ENCODE peak calls at places on chromosomes 4 and X, in seven cellular contexts. One of them, this sample, is unnamed.

GRCh38 chr4:150289198-150289597 is 211.0 kb downstream of the DCLK2 start:
- DNase-seq in endodermal cell: no peak
- DNase-seq in esophagus muscularis mucosa: no peak
- DNase-seq in heart right ventricle: no peak
- DNase-seq in ovary: no peak
- DNase-seq in lower lobe of right lung: no peak
- DNase-seq in esophagus squamous epithelium: no peak
- DNase-seq in this sample: no peak

GRCh38 chrX:69179380-69179911 is 14.2 kb upstream of the PJA1 start:
- DNase-seq in ovary: peak; percentile 43
- DNase-seq in heart right ventricle: no peak
- DNase-seq in lower lobe of right lung: no peak
- DNase-seq in esophagus squamous epithelium: no peak
- DNase-seq in esophagus muscularis mucosa: peak; percentile 24
- DNase-seq in endodermal cell: peak; percentile 70
- DNase-seq in this sample: peak; percentile 3

GRCh38 chr4:115575851-115576250 is 462.4 kb upstream of the NDST4 start:
- DNase-seq in endodermal cell: no peak
- DNase-seq in heart right ventricle: no peak
- DNase-seq in ovary: no peak
- DNase-seq in esophagus squamous epithelium: no peak
- DNase-seq in lower lobe of right lung: no peak
- DNase-seq in esophagus muscularis mucosa: no peak
- DNase-seq in this sample: no peak

GRCh38 chr4:92305878-92306520 is 2.2 kb downstream of the GRID2 start:
- DNase-seq in heart right ventricle: no peak
- DNase-seq in endodermal cell: peak; percentile 71
- DNase-seq in esophagus squamous epithelium: no peak
- DNase-seq in lower lobe of right lung: no peak
- DNase-seq in esophagus muscularis mucosa: no peak
- DNase-seq in ovary: no peak
- DNase-seq in this sample: no peak

GRCh38 chr4:13985824-13986223 is 358.3 kb upstream of the BOD1L1 start:
- DNase-seq in esophagus muscularis mucosa: no peak
- DNase-seq in ovary: no peak
- DNase-seq in heart right ventricle: no peak
- DNase-seq in lower lobe of right lung: no peak
- DNase-seq in endodermal cell: no peak
- DNase-seq in esophagus squamous epithelium: no peak
- DNase-seq in this sample: no peak

GRCh38 chrX:2989565-2989964 is 16.8 kb upstream of the ARSH start:
- DNase-seq in heart right ventricle: no peak
- DNase-seq in lower lobe of right lung: no peak
- DNase-seq in esophagus muscularis mucosa: no peak
- DNase-seq in esophagus squamous epithelium: no peak
- DNase-seq in ovary: no peak
- DNase-seq in endodermal cell: no peak
- DNase-seq in this sample: no peak

GRCh38 chrX:9476810-9477575 is 12.1 kb downstream of the TBL1X start:
- DNase-seq in esophagus squamous epithelium: no peak
- DNase-seq in ovary: no peak
- DNase-seq in heart right ventricle: no peak
- DNase-seq in endodermal cell: no peak
- DNase-seq in lower lobe of right lung: no peak
- DNase-seq in esophagus muscularis mucosa: no peak
- DNase-seq in this sample: no peak

GRCh38 chrX:989959-990510 is 222.4 kb downstream of the CRLF2 start:
- DNase-seq in esophagus muscularis mucosa: no peak
- DNase-seq in endodermal cell: peak; percentile 91
- DNase-seq in esophagus squamous epithelium: peak; percentile 77
- DNase-seq in ovary: peak; percentile 87
- DNase-seq in lower lobe of right lung: no peak
- DNase-seq in heart right ventricle: peak; percentile 78
- DNase-seq in this sample: peak; percentile 69

GRCh38 chr4:188918787-188919186 is 779.5 kb downstream of the TRIML1 start:
- DNase-seq in endodermal cell: no peak
- DNase-seq in lower lobe of right lung: no peak
- DNase-seq in esophagus squamous epithelium: no peak
- DNase-seq in ovary: no peak
- DNase-seq in heart right ventricle: no peak
- DNase-seq in esophagus muscularis mucosa: no peak
- DNase-seq in this sample: no peak

GRCh38 chr4:10108818-10109783 is 7.5 kb downstream of the WDR1 start:
- DNase-seq in lower lobe of right lung: no peak
- DNase-seq in ovary: peak; percentile 19
- DNase-seq in heart right ventricle: no peak
- DNase-seq in esophagus muscularis mucosa: no peak
- DNase-seq in endodermal cell: no peak
- DNase-seq in esophagus squamous epithelium: no peak
- DNase-seq in this sample: no peak

GRCh38 chr4:92304073-92304472 is 307 bp downstream of the GRID2 start:
- DNase-seq in heart right ventricle: no peak
- DNase-seq in esophagus squamous epithelium: no peak
- DNase-seq in lower lobe of right lung: no peak
- DNase-seq in endodermal cell: no peak
- DNase-seq in esophagus muscularis mucosa: no peak
- DNase-seq in ovary: no peak
- DNase-seq in this sample: no peak

GRCh38 chrX:57178605-57179004 is 41.4 kb upstream of the SPIN2A start:
- DNase-seq in esophagus squamous epithelium: no peak
- DNase-seq in lower lobe of right lung: no peak
- DNase-seq in esophagus muscularis mucosa: no peak
- DNase-seq in endodermal cell: no peak
- DNase-seq in heart right ventricle: no peak
- DNase-seq in ovary: no peak
- DNase-seq in this sample: no peak

GRCh38 chr4:110106946-110107325 is 91.5 kb downstream of the ELOVL6 start:
- DNase-seq in esophagus muscularis mucosa: no peak
- DNase-seq in esophagus squamous epithelium: no peak
- DNase-seq in lower lobe of right lung: no peak
- DNase-seq in ovary: no peak
- DNase-seq in endodermal cell: no peak
- DNase-seq in heart right ventricle: no peak
- DNase-seq in this sample: peak; percentile 61

GRCh38 chr4:78650106-78651021 is 98.8 kb downstream of the ANXA3 start:
- DNase-seq in endodermal cell: no peak
- DNase-seq in heart right ventricle: no peak
- DNase-seq in ovary: no peak
- DNase-seq in lower lobe of right lung: no peak
- DNase-seq in esophagus muscularis mucosa: no peak
- DNase-seq in esophagus squamous epithelium: no peak
- DNase-seq in this sample: peak; percentile 91

GRCh38 chr4:147479817-147480216 is 1.1 kb upstream of the EDNRA start:
- DNase-seq in esophagus squamous epithelium: no peak
- DNase-seq in endodermal cell: no peak
- DNase-seq in heart right ventricle: peak; percentile 58
- DNase-seq in esophagus muscularis mucosa: no peak
- DNase-seq in lower lobe of right lung: no peak
- DNase-seq in ovary: peak; percentile 40
- DNase-seq in this sample: peak; percentile 73

GRCh38 chrX:69158166-69159040 is 6.8 kb downstream of the PJA1 start:
- DNase-seq in endodermal cell: peak; percentile 73
- DNase-seq in ovary: peak; percentile 60
- DNase-seq in heart right ventricle: peak; percentile 73
- DNase-seq in esophagus squamous epithelium: no peak
- DNase-seq in esophagus muscularis mucosa: peak; percentile 82
- DNase-seq in lower lobe of right lung: no peak
- DNase-seq in this sample: peak; percentile 35

GRCh38 chrX:105635794-105636193 is 186.5 kb upstream of the NRK start:
- DNase-seq in ovary: no peak
- DNase-seq in esophagus muscularis mucosa: no peak
- DNase-seq in lower lobe of right lung: no peak
- DNase-seq in endodermal cell: no peak
- DNase-seq in heart right ventricle: no peak
- DNase-seq in esophagus squamous epithelium: no peak
- DNase-seq in this sample: no peak

GRCh38 chr4:13244342-13244905 is 239.7 kb downstream of the RAB28 start:
- DNase-seq in esophagus squamous epithelium: no peak
- DNase-seq in esophagus muscularis mucosa: no peak
- DNase-seq in heart right ventricle: no peak
- DNase-seq in endodermal cell: no peak
- DNase-seq in lower lobe of right lung: no peak
- DNase-seq in ovary: no peak
- DNase-seq in this sample: no peak

GRCh38 chrX:13774696-13775095 is 40.1 kb downstream of the OFD1 start:
- DNase-seq in lower lobe of right lung: no peak
- DNase-seq in ovary: no peak
- DNase-seq in esophagus muscularis mucosa: no peak
- DNase-seq in endodermal cell: no peak
- DNase-seq in esophagus squamous epithelium: no peak
- DNase-seq in heart right ventricle: no peak
- DNase-seq in this sample: no peak

GRCh38 chr4:7595883-7596535 is 161.3 kb upstream of the PSAPL1 start:
- DNase-seq in esophagus squamous epithelium: no peak
- DNase-seq in lower lobe of right lung: no peak
- DNase-seq in ovary: no peak
- DNase-seq in heart right ventricle: peak; percentile 48
- DNase-seq in esophagus muscularis mucosa: no peak
- DNase-seq in endodermal cell: peak; percentile 60
- DNase-seq in this sample: no peak

GRCh38 chr4:7597281-7597680 is 162.6 kb upstream of the PSAPL1 start:
- DNase-seq in ovary: no peak
- DNase-seq in esophagus squamous epithelium: no peak
- DNase-seq in heart right ventricle: no peak
- DNase-seq in lower lobe of right lung: no peak
- DNase-seq in endodermal cell: no peak
- DNase-seq in esophagus muscularis mucosa: no peak
- DNase-seq in this sample: no peak

GRCh38 chr4:7591409-7592063 is 156.8 kb upstream of the PSAPL1 start:
- DNase-seq in lower lobe of right lung: no peak
- DNase-seq in esophagus squamous epithelium: no peak
- DNase-seq in esophagus muscularis mucosa: no peak
- DNase-seq in endodermal cell: no peak
- DNase-seq in heart right ventricle: no peak
- DNase-seq in ovary: no peak
- DNase-seq in this sample: no peak

GRCh38 chr4:7590205-7590604 is 155.5 kb upstream of the PSAPL1 start:
- DNase-seq in ovary: no peak
- DNase-seq in endodermal cell: no peak
- DNase-seq in heart right ventricle: no peak
- DNase-seq in esophagus squamous epithelium: no peak
- DNase-seq in esophagus muscularis mucosa: no peak
- DNase-seq in lower lobe of right lung: no peak
- DNase-seq in this sample: no peak

GRCh38 chr4:7594013-7594412 is 159.3 kb upstream of the PSAPL1 start:
- DNase-seq in esophagus muscularis mucosa: no peak
- DNase-seq in esophagus squamous epithelium: no peak
- DNase-seq in lower lobe of right lung: no peak
- DNase-seq in ovary: no peak
- DNase-seq in endodermal cell: peak; percentile 64
- DNase-seq in heart right ventricle: no peak
- DNase-seq in this sample: no peak
- TF ChIP-seq CTCF in esophagus muscularis mucosa: no peak
- TF ChIP-seq CTCF in esophagus squamous epithelium: no peak
- TF ChIP-seq CTCF in lower lobe of right lung: no peak
- TF ChIP-seq CTCF in ovary: no peak
- TF ChIP-seq CTCF in endodermal cell: peak; percentile 65
- TF ChIP-seq CTCF in heart right ventricle: no peak
- TF ChIP-seq CTCF in this sample: no peak

GRCh38 chr4:176788248-176788647 is 4.5 kb downstream of the VEGFC start:
- DNase-seq in lower lobe of right lung: no peak
- DNase-seq in esophagus muscularis mucosa: no peak
- DNase-seq in ovary: no peak
- DNase-seq in heart right ventricle: no peak
- DNase-seq in esophagus squamous epithelium: no peak
- DNase-seq in endodermal cell: no peak
- DNase-seq in this sample: no peak

GRCh38 chr4:176782794-176783193 is 9.9 kb downstream of the VEGFC start:
- DNase-seq in ovary: no peak
- DNase-seq in esophagus squamous epithelium: no peak
- DNase-seq in esophagus muscularis mucosa: no peak
- DNase-seq in endodermal cell: no peak
- DNase-seq in heart right ventricle: no peak
- DNase-seq in lower lobe of right lung: no peak
- DNase-seq in this sample: peak; percentile 77

GRCh38 chr4:176781739-176782100 is 11.0 kb downstream of the VEGFC start:
- DNase-seq in esophagus muscularis mucosa: no peak
- DNase-seq in ovary: no peak
- DNase-seq in endodermal cell: no peak
- DNase-seq in heart right ventricle: no peak
- DNase-seq in lower lobe of right lung: no peak
- DNase-seq in esophagus squamous epithelium: no peak
- DNase-seq in this sample: no peak

GRCh38 chr4:176782191-176782590 is 10.5 kb downstream of the VEGFC start:
- DNase-seq in esophagus muscularis mucosa: no peak
- DNase-seq in heart right ventricle: no peak
- DNase-seq in endodermal cell: no peak
- DNase-seq in esophagus squamous epithelium: no peak
- DNase-seq in ovary: no peak
- DNase-seq in lower lobe of right lung: no peak
- DNase-seq in this sample: no peak

GRCh38 chr4:176784816-176785215 is 7.9 kb downstream of the VEGFC start:
- DNase-seq in endodermal cell: no peak
- DNase-seq in esophagus squamous epithelium: no peak
- DNase-seq in heart right ventricle: no peak
- DNase-seq in ovary: no peak
- DNase-seq in esophagus muscularis mucosa: no peak
- DNase-seq in lower lobe of right lung: no peak
- DNase-seq in this sample: no peak
- H3K4me3 ChIP-seq in endodermal cell: no peak overlapping the region
- H3K4me3 ChIP-seq in esophagus squamous epithelium: no peak overlapping the region
- H3K4me3 ChIP-seq in heart right ventricle: no peak overlapping the region
- H3K4me3 ChIP-seq in ovary: no peak overlapping the region
- H3K4me3 ChIP-seq in esophagus muscularis mucosa: no peak overlapping the region
- H3K4me3 ChIP-seq in lower lobe of right lung: no peak overlapping the region
- H3K4me3 ChIP-seq in this sample: no peak overlapping the region

GRCh38 chr4:152779513-152780266 is at the start of the genes ARFIP1 and TIGD4:
- DNase-seq in esophagus muscularis mucosa: peak; percentile 99
- DNase-seq in ovary: peak; percentile 99
- DNase-seq in endodermal cell: peak; percentile 100
- DNase-seq in lower lobe of right lung: peak; percentile 98
- DNase-seq in esophagus squamous epithelium: peak; percentile 82
- DNase-seq in heart right ventricle: peak; percentile 97
- DNase-seq in this sample: peak; percentile 96
- TF ChIP-seq CTCF in esophagus muscularis mucosa: peak; percentile 30
- TF ChIP-seq CTCF in ovary: peak; percentile 12
- TF ChIP-seq CTCF in endodermal cell: peak; percentile 67
- TF ChIP-seq CTCF in lower lobe of right lung: peak; percentile 37
- TF ChIP-seq CTCF in esophagus squamous epithelium: no peak
- TF ChIP-seq CTCF in heart right ventricle: peak; percentile 53
- TF ChIP-seq CTCF in this sample: peak; percentile 24

GRCh38 chrX:112066813-112067212 is 15.8 kb downstream of the TRPC5 start:
- DNase-seq in esophagus muscularis mucosa: no peak
- DNase-seq in heart right ventricle: no peak
- DNase-seq in esophagus squamous epithelium: no peak
- DNase-seq in lower lobe of right lung: no peak
- DNase-seq in endodermal cell: no peak
- DNase-seq in ovary: no peak
- DNase-seq in this sample: no peak
- H3K4me3 ChIP-seq in esophagus muscularis mucosa: no peak overlapping the region
- H3K4me3 ChIP-seq in heart right ventricle: no peak overlapping the region
- H3K4me3 ChIP-seq in esophagus squamous epithelium: no peak overlapping the region
- H3K4me3 ChIP-seq in lower lobe of right lung: no peak overlapping the region
- H3K4me3 ChIP-seq in endodermal cell: no peak overlapping the region
- H3K4me3 ChIP-seq in ovary: no peak overlapping the region
- H3K4me3 ChIP-seq in this sample: no peak overlapping the region

GRCh38 chr4:128221556-128221955 is 66.1 kb downstream of the PGRMC2 start:
- DNase-seq in heart right ventricle: no peak
- DNase-seq in esophagus muscularis mucosa: no peak
- DNase-seq in esophagus squamous epithelium: no peak
- DNase-seq in ovary: no peak
- DNase-seq in endodermal cell: no peak
- DNase-seq in lower lobe of right lung: no peak
- DNase-seq in this sample: no peak

GRCh38 chr4:128225148-128225547 is 62.5 kb downstream of the PGRMC2 start:
- DNase-seq in lower lobe of right lung: no peak
- DNase-seq in esophagus muscularis mucosa: no peak
- DNase-seq in heart right ventricle: no peak
- DNase-seq in esophagus squamous epithelium: no peak
- DNase-seq in ovary: no peak
- DNase-seq in endodermal cell: no peak
- DNase-seq in this sample: peak; percentile 93

GRCh38 chr4:128220286-128221235 is 67.1 kb downstream of the PGRMC2 start:
- DNase-seq in esophagus muscularis mucosa: no peak
- DNase-seq in esophagus squamous epithelium: no peak
- DNase-seq in lower lobe of right lung: no peak
- DNase-seq in ovary: no peak
- DNase-seq in endodermal cell: no peak
- DNase-seq in heart right ventricle: no peak
- DNase-seq in this sample: peak; percentile 71
- TF ChIP-seq CTCF in esophagus muscularis mucosa: no peak
- TF ChIP-seq CTCF in esophagus squamous epithelium: no peak
- TF ChIP-seq CTCF in lower lobe of right lung: peak; percentile 26
- TF ChIP-seq CTCF in ovary: no peak
- TF ChIP-seq CTCF in endodermal cell: peak; percentile 56
- TF ChIP-seq CTCF in heart right ventricle: peak; percentile 49
- TF ChIP-seq CTCF in this sample: peak; percentile 47